ENCODE peak calls at places on chromosomes 4 and X, in four cellular contexts. S is heart left ventricle, I is mesenchymal stem cell, B is neural progenitor cell. K is an unnamed sample. For H3K9me3 and H3K36me3, the result is how much of the 10 kb centered on the place peaks cover.

GRCh38 chrX:22339459-22339858 is 66.7 kb downstream of the CBLL2 start:
- DNase-seq in S (no peak), I (no peak), B (no peak), K (no peak)

GRCh38 chr4:140637836-140638235 is 69.1 kb upstream of the UCP1 start:
- DNase-seq in S (no peak), I (no peak), B (peak), K (no peak)

GRCh38 chrX:20140410-20140809 is 1.2 kb downstream of the EIF1AX start:
- DNase-seq in S (no peak), I (no peak), B (no peak), K (no peak)

GRCh38 chr4:3634281-3635089 is 102.3 kb upstream of the LRPAP1 start:
- DNase-seq in S (no peak), I (no peak), B (no peak), K (no peak)

GRCh38 chr4:176186721-176187395 is 8.5 kb downstream of the SPATA4 start:
- DNase-seq in S (no peak), I (no peak), B (no peak), K (no peak)

GRCh38 chr4:17580969-17581368 is 4.0 kb downstream of the LAP3 start:
- DNase-seq in S (no peak), I (no peak), B (no peak), K (no peak)

GRCh38 chr4:115851918-115852766 is 738.7 kb upstream of the NDST4 start:
- DNase-seq in S (no peak), I (peak), B (peak), K (peak)

GRCh38 chr4:823761-824460 is 2.0 kb downstream of the CPLX1 start:
- DNase-seq in S (no peak), I (no peak), B (peak), K (no peak)

GRCh38 chr4:89331637-89332544 is 24.3 kb upstream of the GPRIN3 start:
- DNase-seq in S (no peak), I (no peak), B (no peak), K (no peak)

GRCh38 chr4:54218736-54219135 is 10.4 kb upstream of the PDGFRA start:
- DNase-seq in S (no peak), I (no peak), B (no peak), K (no peak)

GRCh38 chrX:6693051-6693450 is 158.1 kb upstream of the VCX3A start:
- DNase-seq in S (no peak), I (no peak), B (no peak), K (no peak)

GRCh38 chr4:22672519-22672918 is 20.2 kb upstream of the GBA3 start:
- DNase-seq in S (no peak), I (no peak), B (no peak), K (no peak)

GRCh38 chrX:129772796-129773431 is 6.8 kb upstream of the SASH3 start:
- DNase-seq in S (peak), I (no peak), B (no peak), K (peak)

GRCh38 chrX:1453390-1453783 is 678 bp upstream of the ASMTL start:
- DNase-seq in S (no peak), I (no peak), B (no peak), K (peak)

GRCh38 chr4:124499266-124499665 is 213.3 kb downstream of the ANKRD50 start:
- DNase-seq in S (no peak), I (peak), B (peak), K (no peak)

GRCh38 chr4:86855572-86855971 is 6.4 kb upstream of the SLC10A6 start:
- DNase-seq in S (no peak), I (peak), B (no peak), K (no peak)

GRCh38 chrX:42714981-42715688 is 62.8 kb downstream of the PPP1R2C start:
- DNase-seq in S (peak), I (no peak), B (peak), K (peak)

GRCh38 chr4:52059372-52059771 is 8.3 kb downstream of the SPATA18 start:
- DNase-seq in S (peak), I (peak), B (no peak), K (no peak)

GRCh38 chr4:27096142-27096824 is 235.6 kb downstream of the STIM2 start:
- DNase-seq in S (no peak), I (peak), B (no peak), K (no peak)

GRCh38 chrX:13050151-13050550 is 5.7 kb upstream of the FAM9C start:
- DNase-seq in S (no peak), I (no peak), B (no peak), K (no peak)

GRCh38 chr4:67810011-67810410 is 55.8 kb upstream of the GNRHR start:
- DNase-seq in S (no peak), I (no peak), B (no peak), K (no peak)

GRCh38 chr4:15327311-15328298 is 100.2 kb upstream of the C1QTNF7 start:
- DNase-seq in S (no peak), I (peak), B (no peak), K (no peak)

DNA sequence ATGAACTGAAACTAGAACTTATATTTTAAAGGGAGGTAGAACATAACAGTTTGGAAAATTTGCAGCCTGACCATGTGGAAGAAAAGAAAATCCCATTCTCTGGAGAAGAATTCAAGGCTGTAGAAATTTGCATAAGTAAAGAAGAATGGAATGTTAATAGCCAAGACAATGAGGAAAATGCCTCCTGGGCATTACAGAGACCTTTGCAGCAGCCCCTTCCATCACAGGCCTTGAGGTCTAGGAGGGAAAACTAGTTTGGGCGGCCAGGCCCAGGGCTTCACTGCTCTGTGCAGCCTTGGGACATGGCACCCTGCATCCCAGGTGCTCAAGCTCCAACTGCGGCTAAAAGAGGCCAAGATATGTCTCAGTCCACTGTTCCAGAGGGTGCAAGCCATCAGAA is 1506.8 kb downstream of the PCDH18 start:
- DNase-seq in S (no peak), I (no peak), B (peak), K (no peak)
- H3K9me3 ChIP-seq in S (under half), I (under half), B (under half), K (under half)

DNA sequence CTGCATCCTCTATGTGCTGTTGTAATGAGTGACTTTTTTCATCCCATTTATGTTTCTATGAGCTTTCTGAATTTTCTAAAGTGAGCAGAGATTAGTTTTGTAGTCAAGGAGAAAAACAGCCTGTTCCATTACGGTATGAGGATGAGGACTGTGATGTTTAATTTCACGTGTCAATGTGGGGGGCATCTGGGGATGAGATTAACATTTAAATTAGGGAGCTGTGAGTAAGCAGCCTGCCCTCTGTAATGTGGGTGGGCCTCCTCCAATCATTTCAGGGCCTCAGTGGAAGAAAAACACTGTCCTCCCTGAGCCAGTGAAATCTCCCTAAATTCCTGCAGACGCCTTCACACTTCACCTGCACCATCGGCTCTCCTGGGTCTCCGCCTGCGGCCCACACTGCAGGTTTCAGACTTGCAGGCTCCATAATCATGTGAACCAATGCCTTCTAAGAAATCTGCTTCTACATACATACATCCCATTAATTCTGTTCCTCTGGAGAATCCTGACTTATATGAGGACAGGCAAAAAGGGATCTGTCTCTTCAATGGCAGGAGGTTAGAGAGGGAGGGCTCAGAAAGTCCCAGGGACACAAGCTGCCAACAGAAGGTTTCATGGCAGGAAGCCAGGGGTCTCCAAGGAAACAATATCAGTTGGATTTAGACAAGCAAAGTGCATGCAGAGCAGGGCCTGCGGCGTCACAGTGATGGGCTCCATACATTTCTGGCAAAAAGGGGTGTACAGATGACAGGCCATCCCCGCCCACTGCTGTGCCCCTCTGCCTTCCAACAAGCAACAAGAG is 121.6 kb downstream of the AFAP1 start:
- DNase-seq in S (peak), I (no peak), B (no peak), K (no peak)
- H3K36me3 ChIP-seq in S (under half), I (under half), B (under half), K (under half)

GRCh38 chr4:18917689-18918088 is 896.1 kb upstream of the LCORL start:
- DNase-seq in S (no peak), I (no peak), B (no peak), K (no peak)

DNA sequence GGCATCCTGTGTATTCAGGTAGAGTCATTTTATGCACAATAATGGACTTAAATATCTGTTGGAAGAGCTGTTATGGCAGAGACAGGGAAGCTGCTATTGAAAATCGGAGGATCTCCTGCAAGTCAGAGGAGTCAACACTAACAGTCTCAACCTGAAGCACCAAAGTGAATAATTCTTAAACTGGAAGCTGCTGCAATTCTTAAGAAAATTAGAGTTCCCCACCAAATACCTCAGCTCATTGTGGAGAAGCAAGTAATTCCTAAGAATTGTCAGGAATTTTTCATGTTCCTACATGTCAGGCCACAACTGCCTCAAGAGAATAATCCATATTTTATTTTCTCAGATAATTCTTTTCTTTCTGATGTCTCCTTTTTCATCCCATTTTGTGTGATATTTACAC is 892.6 kb upstream of the LCORL start:
- DNase-seq in S (no peak), I (no peak), B (no peak), K (no peak)
- H3K9me3 ChIP-seq in S (under half), I (under half), B (under half), K (under half)

DNA sequence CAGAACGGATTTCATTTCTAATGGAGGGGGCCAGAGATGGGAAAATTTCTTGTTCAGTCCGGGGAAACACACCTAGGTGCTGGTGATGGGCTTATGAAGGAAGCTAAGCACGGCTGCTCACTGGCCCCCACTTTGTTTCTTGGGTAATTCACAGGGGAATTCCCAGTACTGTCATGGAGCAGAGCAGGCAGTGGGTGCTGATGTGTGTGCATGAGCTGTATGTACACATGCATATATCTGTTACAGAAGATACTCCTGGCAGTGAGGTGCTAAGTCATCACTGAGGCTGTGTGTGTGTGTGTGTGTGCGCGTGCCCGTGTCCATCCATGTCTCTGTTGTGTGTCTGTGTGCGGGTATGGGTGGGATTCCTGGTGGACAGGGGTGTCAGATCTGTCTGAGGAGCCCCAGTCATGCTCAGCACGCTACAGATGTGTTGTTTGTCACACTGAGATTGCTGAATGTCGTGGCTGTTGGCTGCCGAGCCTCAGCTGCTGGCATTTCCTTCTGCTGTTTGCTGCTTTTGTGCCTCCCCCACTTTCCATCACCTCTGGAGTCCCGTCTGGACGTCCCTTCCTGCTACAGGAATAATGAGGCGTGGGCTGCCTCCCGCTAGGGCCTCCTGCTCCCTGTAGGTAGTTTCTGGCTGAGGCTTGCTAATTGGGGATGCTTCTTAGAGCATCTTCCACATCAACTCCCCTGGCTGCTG is 53.3 kb downstream of the JADE1 start:
- DNase-seq in S (no peak), I (peak), B (peak), K (no peak)
- H3K36me3 ChIP-seq in S (half or more), I (half or more), B (under half), K (under half)

GRCh38 chr4:28730304-28730703 is 1869.7 kb downstream of the STIM2 start:
- DNase-seq in S (no peak), I (no peak), B (no peak), K (no peak)
- H3K9me3 ChIP-seq in S (under half), I (under half), B (under half), K (under half)

GRCh38 chr4:183287309-183287659 is 32.8 kb downstream of the CLDN22 start:
- DNase-seq in S (no peak), I (no peak), B (no peak), K (no peak)

GRCh38 chr4:183288955-183289354 is 31.1 kb downstream of the CLDN22 start:
- DNase-seq in S (no peak), I (no peak), B (no peak), K (no peak)

GRCh38 chr4:183289688-183290087 is 30.4 kb downstream of the CLDN22 start:
- DNase-seq in S (no peak), I (no peak), B (no peak), K (no peak)

GRCh38 chr4:183287677-183288076 is 32.4 kb downstream of the CLDN22 start:
- DNase-seq in S (no peak), I (no peak), B (no peak), K (no peak)

DNA sequence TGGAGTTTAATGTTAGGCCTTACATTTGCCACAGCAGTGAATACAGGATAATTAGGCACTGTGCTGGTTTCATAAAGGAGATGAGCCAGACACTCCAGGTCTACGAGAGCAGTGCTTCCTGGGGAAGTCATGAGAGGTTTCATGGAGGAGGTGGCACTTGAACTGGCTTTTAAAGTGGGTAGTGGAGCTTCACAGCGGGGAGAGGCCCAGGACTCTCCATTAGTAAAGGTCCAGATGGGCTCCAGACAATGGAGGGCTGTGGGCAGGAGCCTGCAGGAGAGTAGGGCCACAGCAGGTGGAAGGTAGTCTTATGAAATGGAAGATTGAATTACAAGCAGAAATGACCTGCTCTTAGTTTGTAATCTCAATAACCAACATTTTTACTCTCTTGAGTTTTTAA is 29.0 kb downstream of the CLDN22 start:
- DNase-seq in S (no peak), I (no peak), B (no peak), K (no peak)
- H3K36me3 ChIP-seq in S (half or more), I (under half), B (under half), K (under half)